ENCODE peak calls at places on chromosomes 12 and 14, in six cellular contexts. Y is astrocyte of the spinal cord, K is astrocyte, F is neural progenitor cell, W is left ventricle myocardium inferior, S is kidney. O is an unnamed sample.
A peak's percentile ranks its signal among the peaks of the same experiment; 100 is the strongest.

GRCh38 chr12:51635371-51635770 is 44.3 kb downstream of the SCN8A start:
- DNase-seq in F (no peak), S (no peak), W (no peak), K (peak; percentile 50), Y (peak; percentile 14), O (no peak)

GRCh38 chr12:57465030-57465746 is 5.6 kb downstream of the GLI1 start:
- DNase-seq in W (no peak), K (no peak), S (no peak), F (no peak), Y (no peak), O (no peak)

GRCh38 chr14:78902010-78902623 is 731.9 kb downstream of the NRXN3 start:
- DNase-seq in Y (peak; percentile 22), K (peak; percentile 19), W (peak; percentile 14), S (no peak), F (peak; percentile 79), O (peak; percentile 3)

GRCh38 chr12:25771062-25771461 is 187.4 kb upstream of the RASSF8 start:
- DNase-seq in W (no peak), F (no peak), K (peak; percentile 67), Y (peak; percentile 26), S (no peak), O (no peak)

GRCh38 chr12:107553211-107553765 is 132.3 kb upstream of the PWP1 start:
- DNase-seq in W (no peak), K (no peak), Y (no peak), S (no peak), F (no peak), O (no peak)

GRCh38 chr12:117134721-117135120 is 35.5 kb upstream of the TESC start:
- DNase-seq in K (no peak), F (no peak), S (no peak), W (no peak), Y (no peak), O (no peak)

GRCh38 chr12:8123124-8123888 is at the start of gene CLEC4A:
- DNase-seq in W (no peak), S (no peak), F (no peak), Y (no peak), K (no peak), O (no peak)

GRCh38 chr12:3777206-3777809 is 24.4 kb upstream of the CRACR2A start:
- DNase-seq in F (peak; percentile 66), W (no peak), K (peak; percentile 12), Y (peak; percentile 45), S (no peak), O (no peak)

GRCh38 chr14:93263416-93263815 is 56.4 kb downstream of the UBR7 start:
- DNase-seq in K (peak; percentile 17), Y (no peak), W (no peak), F (no peak), S (no peak), O (no peak)

GRCh38 chr12:14402697-14403096 is 37.2 kb downstream of the ATF7IP start:
- DNase-seq in Y (no peak), F (no peak), K (no peak), S (no peak), W (no peak), O (no peak)

GRCh38 chr14:70660967-70661871 is 19.5 kb downstream of the TTC9 start:
- DNase-seq in Y (no peak), K (no peak), W (no peak), F (no peak), S (no peak), O (no peak)

GRCh38 chr12:25592725-25593495 is 39.8 kb upstream of the LMNTD1 start:
- DNase-seq in K (no peak), Y (no peak), W (no peak), S (no peak), F (no peak), O (no peak)

GRCh38 chr14:92252291-92252690 is 70.7 kb upstream of the SLC24A4 start:
- DNase-seq in K (no peak), F (no peak), S (no peak), W (no peak), Y (no peak), O (no peak)

GRCh38 chr14:78005325-78005724 is 164.8 kb upstream of the NRXN3 start:
- DNase-seq in F (no peak), S (no peak), K (peak; percentile 93), Y (peak; percentile 86), W (no peak), O (no peak)

GRCh38 chr12:65464930-65465329 is 186.4 kb downstream of the MSRB3 start:
- DNase-seq in K (peak; percentile 90), W (no peak), F (no peak), S (no peak), Y (peak; percentile 93), O (no peak)

GRCh38 chr14:30191639-30192279 is 264.1 kb upstream of the PRKD1 start:
- DNase-seq in W (no peak), S (no peak), K (no peak), Y (no peak), F (no peak), O (no peak)

GRCh38 chr12:47417146-47417545 is 288.7 kb downstream of the RPAP3 start:
- DNase-seq in S (no peak), F (no peak), Y (no peak), K (no peak), W (no peak), O (no peak)

GRCh38 chr14:61128382-61129167 is 147.5 kb downstream of the SLC38A6 start:
- DNase-seq in W (no peak), Y (no peak), K (no peak), S (no peak), F (no peak), O (no peak)

GRCh38 chr14:53956427-53957201 is at the start of gene BMP4:
- DNase-seq in Y (peak; percentile 71), K (peak; percentile 46), W (peak; percentile 89), F (peak; percentile 86), S (peak; percentile 96), O (no peak)

GRCh38 chr14:64800000-64800399 is 79.7 kb downstream of the SPTB start:
- DNase-seq in F (peak; percentile 45), K (no peak), S (peak; percentile 55), W (peak; percentile 39), Y (peak; percentile 28), O (no peak)

GRCh38 chr12:29780084-29780483 is 3.7 kb downstream of the TMTC1 start:
- DNase-seq in S (no peak), F (no peak), Y (no peak), W (no peak), K (no peak), O (no peak)

GRCh38 chr12:29782821-29783772 is 645 bp downstream of the TMTC1 start:
- DNase-seq in W (peak; percentile 53), Y (peak; percentile 45), K (peak; percentile 26), F (peak; percentile 77), S (peak; percentile 84), O (peak; percentile 15)

GRCh38 chr12:29782285-29782820 is 1.4 kb downstream of the TMTC1 start:
- DNase-seq in F (peak; percentile 48), K (peak; percentile 77), Y (peak; percentile 78), W (no peak), S (no peak), O (no peak)

GRCh38 chr12:29781705-29782266 is 2.0 kb downstream of the TMTC1 start:
- DNase-seq in Y (no peak), K (no peak), W (no peak), S (no peak), F (no peak), O (no peak)

GRCh38 chr12:29781176-29781575 is 2.6 kb downstream of the TMTC1 start:
- DNase-seq in S (no peak), Y (no peak), F (no peak), W (no peak), K (no peak), O (no peak)
- H3K4me3 ChIP-seq in S (peak overlapping the region; percentile 77), Y (no peak overlapping the region), F (peak overlapping the region; percentile 82), W (peak overlapping the region; percentile 94), K (no peak overlapping the region), O (no peak overlapping the region)

GRCh38 chr14:69138189-69138535 is 14.8 kb downstream of the DCAF5 start:
- DNase-seq in F (peak; percentile 31), Y (peak; percentile 40), W (no peak), K (peak; percentile 83), S (no peak), O (no peak)

GRCh38 chr14:69139743-69140142 is 13.2 kb downstream of the DCAF5 start:
- DNase-seq in F (no peak), S (no peak), W (no peak), Y (no peak), K (no peak), O (no peak)

GRCh38 chr14:69141550-69141949 is 11.4 kb downstream of the DCAF5 start:
- DNase-seq in F (no peak), W (no peak), K (no peak), S (no peak), Y (no peak), O (no peak)

GRCh38 chr14:69135133-69135532 is 17.8 kb downstream of the DCAF5 start:
- DNase-seq in W (no peak), S (no peak), Y (no peak), F (no peak), K (no peak), O (no peak)

DNA sequence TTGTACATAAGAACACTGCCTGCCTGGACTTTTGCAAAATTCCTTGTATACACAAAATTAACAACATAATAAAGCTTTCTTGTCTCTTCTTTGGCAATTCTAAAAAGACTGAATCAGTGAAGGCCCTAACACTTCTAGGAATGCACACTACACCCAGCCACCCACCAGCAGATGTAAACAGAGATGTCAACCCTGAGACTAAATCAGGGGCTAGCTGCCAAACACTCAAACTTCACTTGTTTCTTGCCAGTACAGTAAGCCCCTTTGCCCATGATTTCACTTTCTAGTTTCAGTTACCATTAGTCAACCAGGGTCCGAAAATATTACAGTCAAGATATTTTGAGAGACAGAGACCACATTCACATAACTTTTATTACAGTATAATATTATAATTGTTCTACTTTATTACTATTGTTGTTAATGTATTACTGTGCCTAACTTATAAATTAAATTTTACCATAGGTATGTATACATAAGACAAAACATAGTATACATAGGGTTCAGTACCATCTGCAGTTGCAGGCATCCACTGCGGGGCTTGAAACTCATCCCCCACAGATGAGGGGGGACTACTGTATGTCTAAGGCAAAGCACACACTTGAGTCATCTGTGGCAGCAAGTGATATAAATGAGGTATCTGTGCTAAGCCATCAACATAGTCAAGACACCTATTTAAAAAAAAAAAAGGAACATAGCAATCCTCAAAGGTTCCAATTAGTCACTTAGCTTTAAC is 15.3 kb downstream of the DCAF5 start:
- DNase-seq in K (peak; percentile 36), Y (no peak), F (no peak), W (no peak), S (no peak), O (no peak)
- H3K4me3 ChIP-seq in K (no peak overlapping the region), Y (no peak overlapping the region), F (no peak overlapping the region), W (no peak overlapping the region), S (no peak overlapping the region), O (no peak overlapping the region)

DNA sequence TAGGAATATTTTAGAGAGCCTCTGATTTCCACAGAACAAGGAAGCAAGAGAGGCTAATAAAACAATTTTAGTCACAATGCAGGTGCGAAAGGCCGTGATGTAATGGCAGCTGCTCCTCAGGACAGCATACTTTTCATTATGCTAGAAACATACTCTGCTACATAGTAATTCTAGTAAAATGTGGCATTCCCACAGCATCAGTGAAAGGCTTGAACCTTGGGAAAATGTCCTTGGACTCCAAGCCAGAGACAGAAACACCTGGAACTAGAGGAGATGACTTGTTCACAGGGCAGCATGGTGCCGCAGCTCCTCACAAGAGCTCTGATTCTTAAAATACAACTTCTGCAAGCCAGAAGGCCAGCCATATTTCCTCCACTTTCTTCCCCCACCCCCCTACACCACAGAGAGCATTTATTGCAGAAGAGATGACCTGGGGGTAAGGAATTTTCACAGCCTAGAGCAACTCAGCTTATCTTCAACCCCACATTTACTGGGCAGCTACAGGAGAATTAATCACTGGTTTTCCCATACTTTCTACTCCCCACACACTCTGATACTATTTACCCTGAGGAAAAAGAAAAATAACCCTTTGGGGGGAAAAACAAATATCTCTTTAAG is 15.8 kb downstream of the ABCC9 start:
- DNase-seq in Y (no peak), S (no peak), K (no peak), W (no peak), F (no peak), O (no peak)
- H3K4me3 ChIP-seq in Y (no peak overlapping the region), S (no peak overlapping the region), K (no peak overlapping the region), W (no peak overlapping the region), F (no peak overlapping the region), O (no peak overlapping the region)

GRCh38 chr14:76420827-76421226 is 44.9 kb downstream of the ESRRB start:
- DNase-seq in K (no peak), S (no peak), W (no peak), Y (no peak), F (no peak), O (no peak)
- H3K4me3 ChIP-seq in K (no peak overlapping the region), S (no peak overlapping the region), W (no peak overlapping the region), Y (no peak overlapping the region), F (no peak overlapping the region), O (no peak overlapping the region)

O was measured in pancreas.